ENCODE peak calls at places on chromosome 18, in ten cellular contexts. One of them, this sample, is unnamed.

GRCh38 chr18:2692508-2692907 is 37.0 kb downstream of the SMCHD1 start:
- DNase-seq in K562: no peak
- DNase-seq in breast epithelium: no peak
- DNase-seq in GM23338: no peak
- DNase-seq in sigmoid colon: no peak
- DNase-seq in HCT116: no peak
- DNase-seq in upper lobe of left lung: no peak
- DNase-seq in GM12892: no peak
- DNase-seq in HepG2: no peak
- DNase-seq in stomach: no peak
- DNase-seq in this sample: no peak

GRCh38 chr18:48003426-48004349 is 73.2 kb upstream of the SMAD2 start:
- DNase-seq in HCT116: peak; percentile 72
- DNase-seq in GM23338: no peak
- DNase-seq in stomach: peak; percentile 52
- DNase-seq in sigmoid colon: no peak
- DNase-seq in upper lobe of left lung: no peak
- DNase-seq in GM12892: no peak
- DNase-seq in breast epithelium: no peak
- DNase-seq in K562: no peak
- DNase-seq in HepG2: no peak
- DNase-seq in this sample: peak; percentile 70

GRCh38 chr18:48080546-48080945 is 150.1 kb upstream of the SMAD2 start:
- DNase-seq in upper lobe of left lung: no peak
- DNase-seq in sigmoid colon: no peak
- DNase-seq in HepG2: no peak
- DNase-seq in K562: no peak
- DNase-seq in HCT116: no peak
- DNase-seq in GM23338: no peak
- DNase-seq in GM12892: no peak
- DNase-seq in breast epithelium: no peak
- DNase-seq in stomach: no peak
- DNase-seq in this sample: no peak

GRCh38 chr18:58042826-58043362 is 1.1 kb upstream of the NEDD4L start:
- DNase-seq in upper lobe of left lung: no peak
- DNase-seq in GM23338: peak; percentile 49
- DNase-seq in stomach: no peak
- DNase-seq in HCT116: no peak
- DNase-seq in sigmoid colon: no peak
- DNase-seq in breast epithelium: no peak
- DNase-seq in HepG2: no peak
- DNase-seq in K562: no peak
- DNase-seq in GM12892: no peak
- DNase-seq in this sample: no peak

GRCh38 chr18:69845588-69846506 is 101.8 kb downstream of the CD226 start:
- DNase-seq in breast epithelium: no peak
- DNase-seq in K562: no peak
- DNase-seq in HCT116: no peak
- DNase-seq in upper lobe of left lung: no peak
- DNase-seq in GM12892: no peak
- DNase-seq in GM23338: peak; percentile 43
- DNase-seq in sigmoid colon: no peak
- DNase-seq in stomach: no peak
- DNase-seq in HepG2: no peak
- DNase-seq in this sample: no peak

GRCh38 chr18:2935438-2936192 is 77.3 kb downstream of the LPIN2 start:
- DNase-seq in HCT116: no peak
- DNase-seq in breast epithelium: no peak
- DNase-seq in sigmoid colon: no peak
- DNase-seq in GM23338: no peak
- DNase-seq in upper lobe of left lung: no peak
- DNase-seq in HepG2: no peak
- DNase-seq in stomach: no peak
- DNase-seq in K562: no peak
- DNase-seq in GM12892: no peak
- DNase-seq in this sample: no peak

GRCh38 chr18:38496222-38496810 is 930.7 kb upstream of the CELF4 start:
- DNase-seq in upper lobe of left lung: no peak
- DNase-seq in GM12892: no peak
- DNase-seq in breast epithelium: no peak
- DNase-seq in sigmoid colon: no peak
- DNase-seq in stomach: no peak
- DNase-seq in K562: no peak
- DNase-seq in GM23338: no peak
- DNase-seq in HCT116: no peak
- DNase-seq in HepG2: no peak
- DNase-seq in this sample: no peak

GRCh38 chr18:77000527-77000926 is 132.1 kb downstream of the MBP start:
- DNase-seq in breast epithelium: peak; percentile 32
- DNase-seq in GM23338: peak; percentile 61
- DNase-seq in HepG2: no peak
- DNase-seq in stomach: peak; percentile 62
- DNase-seq in sigmoid colon: peak; percentile 75
- DNase-seq in K562: peak; percentile 57
- DNase-seq in upper lobe of left lung: no peak
- DNase-seq in GM12892: no peak
- DNase-seq in HCT116: no peak
- DNase-seq in this sample: peak; percentile 70

GRCh38 chr18:50630895-50631294 is 71.0 kb downstream of the MAPK4 start:
- DNase-seq in breast epithelium: no peak
- DNase-seq in HepG2: no peak
- DNase-seq in GM12892: no peak
- DNase-seq in K562: no peak
- DNase-seq in sigmoid colon: peak; percentile 34
- DNase-seq in stomach: no peak
- DNase-seq in upper lobe of left lung: no peak
- DNase-seq in GM23338: no peak
- DNase-seq in HCT116: no peak
- DNase-seq in this sample: no peak

GRCh38 chr18:76234559-76234958 is 260.5 kb downstream of the ZNF516 start:
- DNase-seq in HCT116: no peak
- DNase-seq in sigmoid colon: no peak
- DNase-seq in breast epithelium: no peak
- DNase-seq in upper lobe of left lung: no peak
- DNase-seq in GM12892: no peak
- DNase-seq in stomach: no peak
- DNase-seq in K562: no peak
- DNase-seq in HepG2: no peak
- DNase-seq in GM23338: no peak
- DNase-seq in this sample: no peak

GRCh38 chr18:2905802-2906521 is 59.2 kb downstream of the EMILIN2 start:
- DNase-seq in sigmoid colon: peak; percentile 85
- DNase-seq in breast epithelium: no peak
- DNase-seq in GM12892: peak; percentile 51
- DNase-seq in GM23338: peak; percentile 69
- DNase-seq in HepG2: peak; percentile 44
- DNase-seq in stomach: peak; percentile 50
- DNase-seq in upper lobe of left lung: peak; percentile 90
- DNase-seq in K562: no peak
- DNase-seq in HCT116: peak; percentile 33
- DNase-seq in this sample: peak; percentile 76

GRCh38 chr18:46152808-46153617 is 48.8 kb downstream of the HAUS1 start:
- DNase-seq in HepG2: no peak
- DNase-seq in GM23338: peak; percentile 63
- DNase-seq in upper lobe of left lung: peak; percentile 69
- DNase-seq in sigmoid colon: no peak
- DNase-seq in breast epithelium: no peak
- DNase-seq in HCT116: no peak
- DNase-seq in stomach: no peak
- DNase-seq in K562: peak; percentile 91
- DNase-seq in GM12892: no peak
- DNase-seq in this sample: no peak

GRCh38 chr18:58186258-58186948 is 142.4 kb downstream of the NEDD4L start:
- DNase-seq in GM12892: no peak
- DNase-seq in upper lobe of left lung: no peak
- DNase-seq in stomach: peak; percentile 65
- DNase-seq in breast epithelium: no peak
- DNase-seq in HCT116: no peak
- DNase-seq in K562: no peak
- DNase-seq in sigmoid colon: no peak
- DNase-seq in HepG2: no peak
- DNase-seq in GM23338: no peak
- DNase-seq in this sample: no peak

GRCh38 chr18:13521418-13521817 is 204.9 kb downstream of the FAM210A start:
- DNase-seq in sigmoid colon: no peak
- DNase-seq in GM12892: no peak
- DNase-seq in HepG2: no peak
- DNase-seq in stomach: no peak
- DNase-seq in K562: no peak
- DNase-seq in HCT116: no peak
- DNase-seq in upper lobe of left lung: no peak
- DNase-seq in breast epithelium: no peak
- DNase-seq in GM23338: no peak
- DNase-seq in this sample: no peak

GRCh38 chr18:23593720-23594119 is 7.4 kb upstream of the NPC1 start:
- DNase-seq in K562: no peak
- DNase-seq in HCT116: no peak
- DNase-seq in sigmoid colon: no peak
- DNase-seq in stomach: no peak
- DNase-seq in upper lobe of left lung: no peak
- DNase-seq in GM23338: no peak
- DNase-seq in breast epithelium: no peak
- DNase-seq in HepG2: no peak
- DNase-seq in GM12892: no peak
- DNase-seq in this sample: peak; percentile 33
- TF ChIP-seq POLR2AphosphoS5 in K562: no peak
- TF ChIP-seq POLR2AphosphoS5 in HCT116: no peak
- TF ChIP-seq POLR2AphosphoS5 in sigmoid colon: no peak
- TF ChIP-seq POLR2AphosphoS5 in stomach: no peak
- TF ChIP-seq POLR2AphosphoS5 in upper lobe of left lung: peak; percentile 30
- TF ChIP-seq POLR2AphosphoS5 in GM23338: no peak
- TF ChIP-seq POLR2AphosphoS5 in breast epithelium: no peak
- TF ChIP-seq POLR2AphosphoS5 in HepG2: no peak
- TF ChIP-seq POLR2AphosphoS5 in GM12892: no peak
- TF ChIP-seq POLR2AphosphoS5 in this sample: no peak

GRCh38 chr18:12005542-12006487 is 24.5 kb downstream of the IMPA2 start:
- DNase-seq in GM23338: no peak
- DNase-seq in upper lobe of left lung: peak; percentile 56
- DNase-seq in GM12892: no peak
- DNase-seq in sigmoid colon: peak; percentile 29
- DNase-seq in K562: no peak
- DNase-seq in stomach: no peak
- DNase-seq in HepG2: no peak
- DNase-seq in HCT116: no peak
- DNase-seq in breast epithelium: no peak
- DNase-seq in this sample: no peak
- TF ChIP-seq POLR2AphosphoS5 in GM23338: no peak
- TF ChIP-seq POLR2AphosphoS5 in upper lobe of left lung: no peak
- TF ChIP-seq POLR2AphosphoS5 in GM12892: no peak
- TF ChIP-seq POLR2AphosphoS5 in sigmoid colon: no peak
- TF ChIP-seq POLR2AphosphoS5 in K562: no peak
- TF ChIP-seq POLR2AphosphoS5 in stomach: no peak
- TF ChIP-seq POLR2AphosphoS5 in HepG2: no peak
- TF ChIP-seq POLR2AphosphoS5 in HCT116: no peak
- TF ChIP-seq POLR2AphosphoS5 in breast epithelium: no peak
- TF ChIP-seq POLR2AphosphoS5 in this sample: no peak

GRCh38 chr18:75162467-75162866 is 46.5 kb downstream of the PTGR3 start:
- DNase-seq in breast epithelium: no peak
- DNase-seq in sigmoid colon: no peak
- DNase-seq in upper lobe of left lung: no peak
- DNase-seq in HCT116: no peak
- DNase-seq in stomach: no peak
- DNase-seq in K562: no peak
- DNase-seq in GM23338: no peak
- DNase-seq in HepG2: no peak
- DNase-seq in GM12892: no peak
- DNase-seq in this sample: no peak

GRCh38 chr18:75163736-75164135 is 45.2 kb downstream of the PTGR3 start:
- DNase-seq in sigmoid colon: no peak
- DNase-seq in GM23338: no peak
- DNase-seq in breast epithelium: no peak
- DNase-seq in GM12892: no peak
- DNase-seq in upper lobe of left lung: no peak
- DNase-seq in HepG2: no peak
- DNase-seq in K562: no peak
- DNase-seq in HCT116: no peak
- DNase-seq in stomach: no peak
- DNase-seq in this sample: no peak

GRCh38 chr18:75162978-75163377 is 46.0 kb downstream of the PTGR3 start:
- DNase-seq in upper lobe of left lung: no peak
- DNase-seq in sigmoid colon: no peak
- DNase-seq in GM12892: no peak
- DNase-seq in HepG2: no peak
- DNase-seq in K562: no peak
- DNase-seq in stomach: no peak
- DNase-seq in HCT116: no peak
- DNase-seq in GM23338: no peak
- DNase-seq in breast epithelium: no peak
- DNase-seq in this sample: no peak

GRCh38 chr18:75160315-75160714 is 48.6 kb downstream of the PTGR3 start:
- DNase-seq in GM23338: peak; percentile 48
- DNase-seq in GM12892: no peak
- DNase-seq in HepG2: no peak
- DNase-seq in breast epithelium: no peak
- DNase-seq in upper lobe of left lung: no peak
- DNase-seq in stomach: no peak
- DNase-seq in sigmoid colon: no peak
- DNase-seq in HCT116: no peak
- DNase-seq in K562: no peak
- DNase-seq in this sample: no peak

DNA sequence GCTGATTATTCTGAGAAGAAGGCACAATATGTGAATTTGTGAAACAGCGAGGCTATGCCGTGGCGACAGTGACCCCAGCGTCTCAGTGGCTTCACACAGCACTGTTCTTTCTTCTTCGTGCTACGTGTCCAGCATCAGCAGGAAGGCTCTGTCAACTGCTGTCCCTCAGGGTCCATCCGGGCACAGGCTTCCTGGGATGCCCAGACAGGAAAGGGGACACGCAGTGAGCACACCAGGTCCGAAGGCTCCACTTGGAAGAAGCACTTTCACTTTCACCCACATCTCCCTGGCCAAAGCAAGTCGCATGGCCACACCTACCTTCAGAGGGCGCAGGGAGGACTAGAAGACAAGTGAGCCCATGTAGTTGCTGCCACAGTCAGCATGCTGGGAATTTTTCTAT is 47.3 kb downstream of the PTGR3 start:
- DNase-seq in GM12892: no peak
- DNase-seq in stomach: peak; percentile 54
- DNase-seq in breast epithelium: no peak
- DNase-seq in HCT116: peak; percentile 32
- DNase-seq in K562: no peak
- DNase-seq in upper lobe of left lung: no peak
- DNase-seq in sigmoid colon: no peak
- DNase-seq in GM23338: no peak
- DNase-seq in HepG2: peak; percentile 77
- DNase-seq in this sample: peak; percentile 82
- TF ChIP-seq POLR2AphosphoS5 in GM12892: no peak
- TF ChIP-seq POLR2AphosphoS5 in stomach: no peak
- TF ChIP-seq POLR2AphosphoS5 in breast epithelium: no peak
- TF ChIP-seq POLR2AphosphoS5 in HCT116: peak; percentile 24
- TF ChIP-seq POLR2AphosphoS5 in K562: no peak
- TF ChIP-seq POLR2AphosphoS5 in upper lobe of left lung: no peak
- TF ChIP-seq POLR2AphosphoS5 in sigmoid colon: peak; percentile 41
- TF ChIP-seq POLR2AphosphoS5 in GM23338: no peak
- TF ChIP-seq POLR2AphosphoS5 in HepG2: no peak
- TF ChIP-seq POLR2AphosphoS5 in this sample: peak; percentile 58

DNA sequence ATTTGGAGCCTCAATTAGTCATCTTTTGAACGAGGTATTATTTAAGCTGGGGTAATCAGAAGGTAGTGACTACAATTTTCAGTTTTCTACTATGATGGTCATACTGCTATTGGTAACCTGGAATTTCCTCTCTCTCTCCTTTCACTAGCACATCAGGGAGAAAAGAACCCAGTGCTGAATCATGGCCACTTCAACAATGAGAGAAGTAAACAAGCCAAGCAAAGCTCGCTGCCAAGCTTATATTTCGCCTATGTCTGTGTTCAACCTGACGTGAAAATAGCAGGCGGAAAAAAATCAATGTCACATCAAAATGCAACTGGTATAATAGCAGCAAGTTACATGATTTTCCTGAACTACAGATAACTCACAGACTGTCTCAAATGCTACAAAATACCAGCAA is 38.2 kb downstream of the RNF152 start:
- DNase-seq in stomach: no peak
- DNase-seq in GM12892: no peak
- DNase-seq in HepG2: no peak
- DNase-seq in sigmoid colon: no peak
- DNase-seq in breast epithelium: no peak
- DNase-seq in GM23338: no peak
- DNase-seq in HCT116: no peak
- DNase-seq in K562: no peak
- DNase-seq in upper lobe of left lung: no peak
- DNase-seq in this sample: no peak
- TF ChIP-seq POLR2AphosphoS5 in stomach: no peak
- TF ChIP-seq POLR2AphosphoS5 in GM12892: no peak
- TF ChIP-seq POLR2AphosphoS5 in HepG2: no peak
- TF ChIP-seq POLR2AphosphoS5 in sigmoid colon: no peak
- TF ChIP-seq POLR2AphosphoS5 in breast epithelium: no peak
- TF ChIP-seq POLR2AphosphoS5 in GM23338: no peak
- TF ChIP-seq POLR2AphosphoS5 in HCT116: no peak
- TF ChIP-seq POLR2AphosphoS5 in K562: no peak
- TF ChIP-seq POLR2AphosphoS5 in upper lobe of left lung: no peak
- TF ChIP-seq POLR2AphosphoS5 in this sample: no peak